ENCODE peak calls at places on chromosomes 13 and 19, in four cellular contexts. P is HT-29; O is caudate nucleus; Z is stimulated activated CD4-positive, alpha-beta T cell treated with anti-CD3 and anti-CD28 coated beads, TNF-alpha, amount 100 ng/mL, for 4 hours. T is an unnamed sample.

GRCh38 chr19:34711890-34712289 is 22.2 kb upstream of the ZNF181 start:
- DNase-seq in Z (no peak), O (no peak), P (no peak), T (no peak)

GRCh38 chr13:51817717-51818116 is 13.8 kb upstream of the DHRS12 start:
- DNase-seq in O (no peak), Z (no peak), P (no peak), T (no peak)

GRCh38 chr13:113796948-113797676 is 38.1 kb downstream of the TMEM255B start:
- DNase-seq in O (no peak), Z (no peak), P (no peak), T (no peak)

GRCh38 chr19:20969898-20970297 is 46.8 kb downstream of the ZNF85 start:
- DNase-seq in O (no peak), P (no peak), Z (no peak), T (no peak)

GRCh38 chr19:50880241-50880640 is 7.0 kb downstream of the KLK2 start:
- DNase-seq in P (no peak), O (no peak), Z (no peak), T (no peak)

GRCh38 chr19:8648240-8648639 is 17.8 kb downstream of the NFILZ start:
- DNase-seq in Z (no peak), P (no peak), O (no peak), T (no peak)

GRCh38 chr13:21282065-21282464 is 105.6 kb downstream of the MRPL57 start:
- DNase-seq in O (no peak), Z (no peak), P (no peak), T (no peak)

GRCh38 chr19:54373781-54374266 is 9.1 kb upstream of the LAIR1 start:
- DNase-seq in Z (no peak), P (no peak), O (no peak), T (no peak)

T was measured in SW480.